ENCODE peak calls at places on chromosomes 2 and 18, in five cellular contexts. One of them, this sample, is unnamed.
A peak's percentile ranks its signal among the peaks of the same experiment; 100 is the strongest.

GRCh38 chr2:28976584-28976983 is 4.5 kb upstream of the TOGARAM2 start:
- DNase-seq in breast epithelium: no peak
- DNase-seq in endodermal cell: peak; percentile 69
- DNase-seq in right cardiac atrium: peak; percentile 37
- DNase-seq in mucosa of descending colon: no peak
- DNase-seq in this sample: peak; percentile 68

GRCh38 chr2:86470890-86471289 is 29.7 kb downstream of the KDM3A start:
- DNase-seq in breast epithelium: no peak
- DNase-seq in endodermal cell: no peak
- DNase-seq in right cardiac atrium: no peak
- DNase-seq in mucosa of descending colon: no peak
- DNase-seq in this sample: peak; percentile 49

GRCh38 chr18:29248856-29249255 is 1071.9 kb upstream of the CDH2 start:
- DNase-seq in breast epithelium: no peak
- DNase-seq in endodermal cell: no peak
- DNase-seq in right cardiac atrium: no peak
- DNase-seq in mucosa of descending colon: no peak
- DNase-seq in this sample: no peak

GRCh38 chr2:29013046-29013780 is 32.1 kb downstream of the TOGARAM2 start:
- DNase-seq in breast epithelium: no peak
- DNase-seq in endodermal cell: no peak
- DNase-seq in right cardiac atrium: no peak
- DNase-seq in mucosa of descending colon: no peak
- DNase-seq in this sample: no peak

GRCh38 chr2:200455958-200456421 is 53.9 kb downstream of the KCTD18 start:
- DNase-seq in breast epithelium: no peak
- DNase-seq in endodermal cell: no peak
- DNase-seq in right cardiac atrium: no peak
- DNase-seq in mucosa of descending colon: no peak
- DNase-seq in this sample: no peak

GRCh38 chr2:96647681-96648080 is 5.1 kb downstream of the FER1L5 start:
- DNase-seq in breast epithelium: no peak
- DNase-seq in endodermal cell: no peak
- DNase-seq in right cardiac atrium: no peak
- DNase-seq in mucosa of descending colon: no peak
- DNase-seq in this sample: no peak

GRCh38 chr2:9247177-9247576 is 40.6 kb downstream of the ASAP2 start:
- DNase-seq in breast epithelium: peak; percentile 17
- DNase-seq in endodermal cell: no peak
- DNase-seq in right cardiac atrium: no peak
- DNase-seq in mucosa of descending colon: no peak
- DNase-seq in this sample: no peak

GRCh38 chr2:138949517-138949916 is 169.3 kb upstream of the NXPH2 start:
- DNase-seq in breast epithelium: no peak
- DNase-seq in endodermal cell: no peak
- DNase-seq in right cardiac atrium: no peak
- DNase-seq in mucosa of descending colon: no peak
- DNase-seq in this sample: no peak

GRCh38 chr2:150619607-150620330 is 132.3 kb upstream of the RND3 start:
- DNase-seq in breast epithelium: no peak
- DNase-seq in endodermal cell: no peak
- DNase-seq in right cardiac atrium: no peak
- DNase-seq in mucosa of descending colon: no peak
- DNase-seq in this sample: no peak

GRCh38 chr2:60252581-60253170 is 300.8 kb downstream of the BCL11A start:
- DNase-seq in breast epithelium: no peak
- DNase-seq in endodermal cell: no peak
- DNase-seq in right cardiac atrium: no peak
- DNase-seq in mucosa of descending colon: no peak
- DNase-seq in this sample: no peak

GRCh38 chr18:58344080-58344670 is 284.7 kb downstream of the ALPK2 start:
- DNase-seq in breast epithelium: no peak
- DNase-seq in endodermal cell: no peak
- DNase-seq in right cardiac atrium: no peak
- DNase-seq in mucosa of descending colon: no peak
- DNase-seq in this sample: no peak

GRCh38 chr18:32343634-32344033 is 127.0 kb downstream of the GAREM1 start:
- DNase-seq in breast epithelium: no peak
- DNase-seq in endodermal cell: no peak
- DNase-seq in right cardiac atrium: no peak
- DNase-seq in mucosa of descending colon: no peak
- DNase-seq in this sample: no peak

GRCh38 chr18:32351014-32351413 is 119.7 kb downstream of the GAREM1 start:
- DNase-seq in breast epithelium: no peak
- DNase-seq in endodermal cell: no peak
- DNase-seq in right cardiac atrium: no peak
- DNase-seq in mucosa of descending colon: no peak
- DNase-seq in this sample: no peak

GRCh38 chr18:32349728-32350395 is 120.8 kb downstream of the GAREM1 start:
- DNase-seq in breast epithelium: peak; percentile 63
- DNase-seq in endodermal cell: no peak
- DNase-seq in right cardiac atrium: peak; percentile 70
- DNase-seq in mucosa of descending colon: no peak
- DNase-seq in this sample: peak; percentile 88

DNA sequence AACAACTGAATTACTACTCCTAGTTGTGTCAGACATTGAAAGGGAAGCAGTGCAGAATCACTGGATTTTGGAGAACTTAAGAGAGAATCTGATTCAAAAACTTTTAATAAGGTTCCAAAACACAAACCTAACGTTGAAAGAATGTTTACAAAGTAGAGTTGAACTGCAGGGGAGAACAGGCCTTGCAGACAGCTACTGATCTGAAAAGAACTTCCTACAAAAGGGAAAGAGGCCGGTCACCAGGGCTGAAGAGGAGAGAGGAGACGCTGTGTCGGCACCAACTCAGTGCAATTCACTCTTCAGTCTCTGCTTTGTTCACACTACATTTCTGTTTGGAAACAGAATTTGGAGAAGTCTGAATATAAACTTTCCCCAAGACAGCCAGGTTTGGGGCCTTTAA is 124.0 kb downstream of the GAREM1 start:
- DNase-seq in breast epithelium: no peak
- DNase-seq in endodermal cell: no peak
- DNase-seq in right cardiac atrium: no peak
- DNase-seq in mucosa of descending colon: no peak
- DNase-seq in this sample: no peak
- H3K4me1 ChIP-seq in breast epithelium: no peaks in the 10 kb centered on the region
- H3K4me1 ChIP-seq in endodermal cell: peaks cover 3% of the 10 kb centered on the region
- H3K4me1 ChIP-seq in right cardiac atrium: peaks cover 6% of the 10 kb centered on the region
- H3K4me1 ChIP-seq in mucosa of descending colon: no peaks in the 10 kb centered on the region
- H3K4me1 ChIP-seq in this sample: peaks cover 27% of the 10 kb centered on the region

GRCh38 chr2:199335502-199335901 is 122.2 kb downstream of the SATB2 start:
- DNase-seq in breast epithelium: no peak
- DNase-seq in endodermal cell: no peak
- DNase-seq in right cardiac atrium: no peak
- DNase-seq in mucosa of descending colon: no peak
- DNase-seq in this sample: no peak
- H3K4me3 ChIP-seq in breast epithelium: no peak overlapping the region
- H3K4me3 ChIP-seq in endodermal cell: no peak overlapping the region
- H3K4me3 ChIP-seq in right cardiac atrium: no peak overlapping the region
- H3K4me3 ChIP-seq in mucosa of descending colon: no peak overlapping the region
- H3K4me3 ChIP-seq in this sample: no peak overlapping the region

GRCh38 chr2:81747481-81748070 is 1443.0 kb upstream of the LRRTM1 start:
- DNase-seq in breast epithelium: no peak
- DNase-seq in endodermal cell: no peak
- DNase-seq in right cardiac atrium: no peak
- DNase-seq in mucosa of descending colon: no peak
- DNase-seq in this sample: no peak
- H3K9me3 ChIP-seq in breast epithelium: peaks cover 3% of the 10 kb centered on the region
- H3K9me3 ChIP-seq in endodermal cell: peaks cover 17% of the 10 kb centered on the region
- H3K9me3 ChIP-seq in right cardiac atrium: no peaks in the 10 kb centered on the region
- H3K9me3 ChIP-seq in mucosa of descending colon: peaks cover 8% of the 10 kb centered on the region
- H3K9me3 ChIP-seq in this sample: no peaks in the 10 kb centered on the region

GRCh38 chr18:21991897-21992296 is 177.5 kb upstream of the GATA6 start:
- DNase-seq in breast epithelium: no peak
- DNase-seq in endodermal cell: peak; percentile 83
- DNase-seq in right cardiac atrium: no peak
- DNase-seq in mucosa of descending colon: no peak
- DNase-seq in this sample: no peak

GRCh38 chr18:21996261-21996892 is 173.0 kb upstream of the GATA6 start:
- DNase-seq in breast epithelium: no peak
- DNase-seq in endodermal cell: no peak
- DNase-seq in right cardiac atrium: peak; percentile 51
- DNase-seq in mucosa of descending colon: peak; percentile 68
- DNase-seq in this sample: peak; percentile 66

DNA sequence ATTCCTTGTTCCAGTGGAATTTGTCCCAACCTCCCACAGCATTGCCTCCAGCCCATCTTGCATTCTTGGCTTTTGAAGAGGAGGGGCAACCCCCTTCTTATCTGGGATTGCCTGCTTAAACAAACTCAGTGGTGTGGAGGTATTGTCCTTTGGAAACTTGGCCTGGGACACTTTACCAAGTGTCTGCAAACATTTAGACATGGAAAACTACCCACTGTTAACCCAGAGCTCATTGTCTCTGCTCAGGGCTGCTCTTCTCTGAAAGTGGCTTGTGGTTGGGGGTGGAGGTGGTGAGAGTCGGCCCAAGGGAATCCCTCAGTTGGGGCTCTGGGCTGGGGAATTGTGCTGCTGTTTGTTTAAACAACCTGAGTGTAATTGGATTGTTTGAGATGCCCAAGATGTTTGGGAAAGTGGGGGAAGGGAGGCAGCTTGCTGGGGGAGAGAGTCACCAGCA is 178.3 kb upstream of the GATA6 start:
- DNase-seq in breast epithelium: no peak
- DNase-seq in endodermal cell: peak; percentile 93
- DNase-seq in right cardiac atrium: no peak
- DNase-seq in mucosa of descending colon: no peak
- DNase-seq in this sample: no peak
- H3K4me1 ChIP-seq in breast epithelium: no peaks in the 10 kb centered on the region
- H3K4me1 ChIP-seq in endodermal cell: peaks cover 17% of the 10 kb centered on the region
- H3K4me1 ChIP-seq in right cardiac atrium: peaks cover 1% of the 10 kb centered on the region
- H3K4me1 ChIP-seq in mucosa of descending colon: peaks cover under 1% of the 10 kb centered on the region
- H3K4me1 ChIP-seq in this sample: peaks cover 30% of the 10 kb centered on the region

DNA sequence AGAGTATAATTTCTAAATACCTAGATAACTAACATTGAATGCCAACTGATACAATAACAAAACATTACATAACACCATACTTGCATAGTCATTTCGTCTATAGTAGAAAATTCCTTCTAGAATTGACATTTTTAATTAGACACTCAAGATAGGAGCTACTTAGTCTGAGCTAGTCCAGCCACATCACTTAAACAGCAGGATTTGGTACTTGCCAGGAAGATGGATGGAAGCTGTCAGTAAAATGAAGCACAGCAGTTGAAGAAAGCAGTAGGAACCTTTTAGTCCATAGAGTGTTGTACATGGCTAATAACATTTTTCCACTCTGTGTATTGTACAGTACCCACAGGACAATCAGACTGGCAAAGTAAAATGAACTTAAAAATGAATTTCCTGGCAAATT is 372.0 kb downstream of the GALNT13 start:
- DNase-seq in breast epithelium: no peak
- DNase-seq in endodermal cell: no peak
- DNase-seq in right cardiac atrium: no peak
- DNase-seq in mucosa of descending colon: no peak
- DNase-seq in this sample: no peak
- H3K4me3 ChIP-seq in breast epithelium: no peak overlapping the region
- H3K4me3 ChIP-seq in endodermal cell: no peak overlapping the region
- H3K4me3 ChIP-seq in right cardiac atrium: no peak overlapping the region
- H3K4me3 ChIP-seq in mucosa of descending colon: no peak overlapping the region
- H3K4me3 ChIP-seq in this sample: no peak overlapping the region

DNA sequence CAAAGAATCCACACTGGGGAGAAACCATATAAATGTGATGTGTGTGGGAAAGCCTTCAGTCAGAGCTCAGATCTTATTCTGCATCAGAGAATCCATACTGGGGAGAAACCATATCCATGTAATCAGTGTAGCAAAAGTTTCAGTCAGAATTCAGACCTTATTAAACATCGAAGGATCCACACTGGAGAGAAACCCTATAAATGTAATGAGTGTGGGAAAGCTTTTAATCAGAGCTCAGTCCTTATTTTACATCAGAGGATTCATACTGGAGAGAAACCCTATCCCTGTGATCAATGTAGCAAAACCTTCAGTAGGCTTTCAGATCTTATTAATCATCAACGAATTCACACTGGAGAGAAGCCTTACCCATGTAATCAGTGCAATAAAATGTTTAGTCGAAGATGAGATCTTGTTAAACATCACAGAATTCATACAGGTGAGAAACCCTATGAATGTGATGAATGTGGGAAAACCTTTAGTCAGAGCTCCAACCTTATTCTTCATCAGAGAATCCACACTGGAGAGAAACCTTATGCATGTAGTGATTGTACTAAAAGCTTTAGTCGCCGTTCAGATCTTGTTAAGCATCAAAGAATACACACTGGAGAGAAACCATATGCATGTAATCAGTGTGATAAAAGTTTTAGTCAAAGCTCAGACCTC is 16.7 kb upstream of the ZSCAN30 start:
- DNase-seq in breast epithelium: no peak
- DNase-seq in endodermal cell: no peak
- DNase-seq in right cardiac atrium: no peak
- DNase-seq in mucosa of descending colon: no peak
- DNase-seq in this sample: no peak
- H3K9me3 ChIP-seq in breast epithelium: peaks cover 82% of the 10 kb centered on the region
- H3K9me3 ChIP-seq in endodermal cell: peaks cover 81% of the 10 kb centered on the region
- H3K9me3 ChIP-seq in right cardiac atrium: peaks cover 4% of the 10 kb centered on the region
- H3K9me3 ChIP-seq in mucosa of descending colon: peaks cover 98% of the 10 kb centered on the region
- H3K9me3 ChIP-seq in this sample: peaks cover 31% of the 10 kb centered on the region